ENCODE peak calls at places on chromosome 17, in eight cellular contexts. M is esophagus squamous epithelium; I is heart left ventricle; G is H1; Y is stimulated activated CD4-positive, alpha-beta T cell treated with anti-CD3 and anti-CD28 coated beads, TNF-alpha, amount 100 ng/mL, for 24 hours; C is AG04450; F is CD4-positive, CD25-positive, alpha-beta regulatory T cell; J is dorsolateral prefrontal cortex. P is an unnamed sample.
A peak's percentile ranks its signal among the peaks of the same experiment; 100 is the strongest.

GRCh38 chr17:82232876-82233785 is 4.3 kb downstream of the SLC16A3 start:
- DNase-seq in M (no peak), I (no peak), G (no peak), Y (no peak), C (no peak), F (no peak), J (no peak), P (no peak)

GRCh38 chr17:73203788-73204479 is 11.1 kb downstream of the COG1 start:
- DNase-seq in M (no peak), I (no peak), G (no peak), Y (no peak), C (no peak), F (no peak), J (no peak), P (no peak)

GRCh38 chr17:915416-916201 is 64.0 kb downstream of the NXN start:
- DNase-seq in M (no peak), I (peak; percentile 61), G (no peak), Y (no peak), C (no peak), F (no peak), J (no peak), P (no peak)

GRCh38 chr17:7929158-7930029 is at the start of gene KCNAB3:
- DNase-seq in M (no peak), I (no peak), G (peak; percentile 83), Y (no peak), C (no peak), F (peak; percentile 36), J (peak; percentile 81), P (peak; percentile 97)

GRCh38 chr17:3512512-3513171 is 36.8 kb downstream of the ASPA start:
- DNase-seq in M (no peak), I (peak; percentile 77), G (no peak), Y (no peak), C (no peak), F (no peak), J (peak; percentile 84), P (peak; percentile 26)

GRCh38 chr17:44738214-44738906 is 20.4 kb upstream of the ADAM11 start:
- DNase-seq in M (no peak), I (no peak), G (no peak), Y (no peak), C (no peak), F (no peak), J (no peak), P (no peak)

GRCh38 chr17:67202503-67202902 is 42.5 kb downstream of the HELZ start:
- DNase-seq in M (no peak), I (no peak), G (no peak), Y (no peak), C (no peak), F (no peak), J (no peak), P (no peak)

GRCh38 chr17:44906010-44906646 is 6.9 kb upstream of the EFTUD2 start:
- DNase-seq in M (no peak), I (no peak), G (no peak), Y (no peak), C (peak; percentile 73), F (no peak), J (no peak), P (no peak)

GRCh38 chr17:74516561-74516960 is 14.7 kb downstream of the CD300LB start:
- DNase-seq in M (no peak), I (no peak), G (no peak), Y (no peak), C (no peak), F (no peak), J (no peak), P (no peak)

GRCh38 chr17:2468270-2468669 is 43.4 kb downstream of the METTL16 start:
- DNase-seq in M (no peak), I (no peak), G (no peak), Y (no peak), C (peak; percentile 87), F (no peak), J (no peak), P (no peak)

GRCh38 chr17:29835438-29836351 is 94.3 kb downstream of the SSH2 start:
- DNase-seq in M (no peak), I (no peak), G (no peak), Y (no peak), C (no peak), F (no peak), J (no peak), P (no peak)

GRCh38 chr17:34367486-34368270 is 4.6 kb upstream of the CCL1 start:
- DNase-seq in M (no peak), I (no peak), G (peak; percentile 32), Y (no peak), C (no peak), F (no peak), J (no peak), P (no peak)

GRCh38 chr17:74119960-74120359 is 83.5 kb upstream of the RPL38 start:
- DNase-seq in M (no peak), I (no peak), G (no peak), Y (no peak), C (no peak), F (no peak), J (no peak), P (no peak)

GRCh38 chr17:18043491-18043890 is 4.3 kb downstream of the GID4 start:
- DNase-seq in M (no peak), I (no peak), G (no peak), Y (no peak), C (no peak), F (no peak), J (no peak), P (peak; percentile 21)

GRCh38 chr17:76437467-76438402 is 15.2 kb downstream of the UBE2O start:
- DNase-seq in M (no peak), I (no peak), G (no peak), Y (no peak), C (no peak), F (no peak), J (no peak), P (peak; percentile 82)

GRCh38 chr17:42387221-42387657 is 1.0 kb downstream of the STAT3 start:
- DNase-seq in M (no peak), I (no peak), G (no peak), Y (no peak), C (no peak), F (no peak), J (no peak), P (no peak)

GRCh38 chr17:48723555-48724239 is 712 bp downstream of the PRAC2 start:
- DNase-seq in M (no peak), I (no peak), G (peak; percentile 76), Y (no peak), C (no peak), F (no peak), J (no peak), P (no peak)

GRCh38 chr17:1755252-1755992 is 6.4 kb upstream of the SERPINF1 start:
- DNase-seq in M (no peak), I (no peak), G (no peak), Y (no peak), C (no peak), F (no peak), J (no peak), P (no peak)

GRCh38 chr17:81309859-81310839 is 15.0 kb upstream of the SLC38A10 start:
- DNase-seq in M (no peak), I (no peak), G (no peak), Y (no peak), C (no peak), F (no peak), J (no peak), P (no peak)

GRCh38 chr17:43679401-43679800 is 17.7 kb upstream of the MEOX1 start:
- DNase-seq in M (no peak), I (no peak), G (no peak), Y (no peak), C (no peak), F (no peak), J (no peak), P (no peak)

GRCh38 chr17:79680381-79680780 is 50.4 kb upstream of the ENPP7 start:
- DNase-seq in M (no peak), I (no peak), G (no peak), Y (no peak), C (no peak), F (no peak), J (no peak), P (no peak)

GRCh38 chr17:57215317-57215716 is 41.0 kb upstream of the MSI2 start:
- DNase-seq in M (no peak), I (no peak), G (no peak), Y (no peak), C (no peak), F (no peak), J (no peak), P (no peak)

GRCh38 chr17:53570731-53571130 is 252.0 kb upstream of the KIF2B start:
- DNase-seq in M (no peak), I (no peak), G (no peak), Y (no peak), C (no peak), F (no peak), J (no peak), P (no peak)

GRCh38 chr17:57756941-57757340 is 11.8 kb upstream of the CCDC182 start:
- DNase-seq in M (no peak), I (no peak), G (no peak), Y (no peak), C (no peak), F (no peak), J (no peak), P (no peak)

GRCh38 chr17:61647044-61647443 is 56.0 kb upstream of the NACA2 start:
- DNase-seq in M (no peak), I (no peak), G (no peak), Y (no peak), C (no peak), F (no peak), J (no peak), P (no peak)

GRCh38 chr17:44628234-44629188 is 27.8 kb upstream of the MEIOC start:
- DNase-seq in M (no peak), I (peak; percentile 55), G (peak; percentile 78), Y (no peak), C (no peak), F (no peak), J (peak; percentile 49), P (no peak)

GRCh38 chr17:21263351-21263750 is 10.1 kb upstream of the NATD1 start:
- DNase-seq in M (no peak), I (no peak), G (no peak), Y (no peak), C (no peak), F (no peak), J (no peak), P (no peak)

GRCh38 chr17:57114085-57114673 is 29.1 kb downstream of the AKAP1 start:
- DNase-seq in M (no peak), I (no peak), G (peak; percentile 96), Y (peak; percentile 33), C (no peak), F (peak; percentile 46), J (peak; percentile 63), P (no peak)

GRCh38 chr17:15469260-15469659 is 1.8 kb upstream of the CDRT4 start:
- DNase-seq in M (no peak), I (peak; percentile 53), G (no peak), Y (no peak), C (no peak), F (no peak), J (no peak), P (no peak)

GRCh38 chr17:78988152-78988551 is 8.4 kb upstream of the LGALS3BP start:
- DNase-seq in M (no peak), I (no peak), G (no peak), Y (no peak), C (no peak), F (no peak), J (no peak), P (no peak)

GRCh38 chr17:72466199-72466598 is 345.4 kb downstream of the SOX9 start:
- DNase-seq in M (no peak), I (no peak), G (no peak), Y (no peak), C (no peak), F (no peak), J (no peak), P (no peak)

GRCh38 chr17:17237026-17237799 is at the start of gene FLCN:
- DNase-seq in M (peak; percentile 57), I (peak; percentile 93), G (peak; percentile 90), Y (peak; percentile 79), C (peak; percentile 72), F (peak; percentile 89), J (peak; percentile 93), P (peak; percentile 91)

GRCh38 chr17:46108120-46108519 is 85.1 kb downstream of the KANSL1 start:
- DNase-seq in M (no peak), I (no peak), G (no peak), Y (no peak), C (no peak), F (no peak), J (no peak), P (no peak)

P was measured in cerebellum.